ENCODE peak calls at places on chromosome 9, in eight cellular contexts. R, W, L, T, U, P, K and B are unnamed samples. For H3K4me1, the result is how much of the 10 kb centered on the place peaks cover.

GRCh38 chr9:120735415-120736126 is 21.3 kb upstream of the MEGF9 start:
- DNase-seq in R (no peak), W (no peak), L (no peak), T (peak), U (peak), P (peak), K (no peak), B (peak)

GRCh38 chr9:109574061-109574882 is 76.2 kb upstream of the PTPN3 start:
- DNase-seq in R (no peak), W (peak), L (peak), T (peak), U (peak), P (peak), K (peak), B (no peak)

GRCh38 chr9:86246752-86247161 is 12.7 kb downstream of the C9orf153 start:
- DNase-seq in R (no peak), W (no peak), L (peak), T (no peak), U (no peak), P (no peak), K (no peak), B (no peak)

GRCh38 chr9:116193636-116194035 is 40.0 kb downstream of the PAPPA start:
- DNase-seq in R (no peak), W (no peak), L (no peak), T (no peak), U (peak), P (no peak), K (no peak), B (no peak)

GRCh38 chr9:37952731-37953130 is 48.8 kb upstream of the SLC25A51 start:
- DNase-seq in R (no peak), W (no peak), L (no peak), T (no peak), U (peak), P (no peak), K (peak), B (no peak)

GRCh38 chr9:125982798-125983406 is 235.7 kb downstream of the PBX3 start:
- DNase-seq in R (no peak), W (no peak), L (no peak), T (no peak), U (no peak), P (no peak), K (no peak), B (no peak)

GRCh38 chr9:108836771-108837170 is 19.0 kb downstream of the ACTL7B start:
- DNase-seq in R (no peak), W (no peak), L (no peak), T (no peak), U (no peak), P (peak), K (no peak), B (no peak)

GRCh38 chr9:112135706-112136105 is 39.4 kb downstream of the SUSD1 start:
- DNase-seq in R (no peak), W (no peak), L (no peak), T (no peak), U (no peak), P (no peak), K (no peak), B (peak)

GRCh38 chr9:135218331-135219225 is 131.1 kb downstream of the OLFM1 start:
- DNase-seq in R (no peak), W (no peak), L (no peak), T (no peak), U (no peak), P (peak), K (no peak), B (no peak)

GRCh38 chr9:128164332-128164885 is 4.3 kb downstream of the BBLN start:
- DNase-seq in R (peak), W (no peak), L (no peak), T (no peak), U (peak), P (no peak), K (no peak), B (no peak)

GRCh38 chr9:19498015-19498414 is 89.2 kb downstream of the ACER2 start:
- DNase-seq in R (no peak), W (no peak), L (no peak), T (no peak), U (peak), P (no peak), K (no peak), B (no peak)

GRCh38 chr9:121550569-121551512 is 51.2 kb upstream of the GGTA1 start:
- DNase-seq in R (peak), W (peak), L (peak), T (peak), U (peak), P (peak), K (peak), B (peak)

GRCh38 chr9:4425358-4426045 is 64.8 kb upstream of the SLC1A1 start:
- DNase-seq in R (no peak), W (no peak), L (no peak), T (no peak), U (no peak), P (no peak), K (no peak), B (no peak)

GRCh38 chr9:38026021-38026809 is 42.8 kb downstream of the SHB start:
- DNase-seq in R (no peak), W (no peak), L (peak), T (no peak), U (peak), P (no peak), K (peak), B (no peak)

GRCh38 chr9:78188594-78188993 is 47.3 kb upstream of the CEP78 start:
- DNase-seq in R (no peak), W (no peak), L (no peak), T (no peak), U (no peak), P (peak), K (no peak), B (no peak)

GRCh38 chr9:138064547-138064946 is 187.0 kb downstream of the CACNA1B start:
- DNase-seq in R (peak), W (no peak), L (no peak), T (no peak), U (no peak), P (no peak), K (no peak), B (peak)

GRCh38 chr9:98569070-98569469 is 139.7 kb downstream of the GABBR2 start:
- DNase-seq in R (no peak), W (no peak), L (no peak), T (no peak), U (no peak), P (no peak), K (no peak), B (no peak)

GRCh38 chr9:79193506-79194223 is 378.1 kb upstream of the TLE4 start:
- DNase-seq in R (no peak), W (no peak), L (no peak), T (no peak), U (no peak), P (no peak), K (no peak), B (no peak)

GRCh38 chr9:137077010-137077747 is at the start of gene UAP1L1:
- DNase-seq in R (no peak), W (no peak), L (peak), T (peak), U (peak), P (peak), K (no peak), B (peak)

GRCh38 chr9:84419203-84419602 is 78.6 kb upstream of the SLC28A3 start:
- DNase-seq in R (no peak), W (no peak), L (no peak), T (no peak), U (no peak), P (no peak), K (no peak), B (no peak)

DNA sequence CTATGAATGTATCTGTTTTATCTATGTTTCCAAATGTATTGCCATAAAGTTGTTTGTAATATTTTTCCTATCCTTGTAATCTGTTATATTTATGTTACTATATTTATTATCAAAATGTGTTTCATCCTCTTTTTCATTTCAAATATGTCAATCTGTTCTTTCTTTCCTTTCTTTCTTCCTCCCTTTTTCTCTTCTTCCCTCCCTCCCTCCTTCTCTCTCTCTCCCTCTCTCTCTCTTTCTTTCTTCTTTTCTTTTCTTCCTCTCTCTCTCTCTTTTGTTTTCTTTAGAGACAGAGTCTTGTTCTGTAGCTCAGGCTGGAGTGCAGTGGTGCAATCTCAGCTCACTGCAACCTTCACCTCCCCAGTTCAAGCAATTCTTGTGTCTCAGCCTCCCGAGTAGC is 91.3 kb downstream of the GTF3C4 start:
- DNase-seq in R (no peak), W (no peak), L (no peak), T (no peak), U (no peak), P (no peak), K (no peak), B (no peak)
- H3K4me1 ChIP-seq in R (under half), W (under half), L (under half), T (under half), U (under half), P (under half), K (under half), B (under half)

GRCh38 chr9:133916159-133916541 is 76.0 kb downstream of the VAV2 start:
- DNase-seq in R (peak), W (no peak), L (no peak), T (no peak), U (no peak), P (no peak), K (no peak), B (no peak)

GRCh38 chr9:133917407-133917806 is 74.7 kb downstream of the VAV2 start:
- DNase-seq in R (no peak), W (no peak), L (no peak), T (no peak), U (no peak), P (no peak), K (no peak), B (no peak)

GRCh38 chr9:133915534-133916158 is 76.5 kb downstream of the VAV2 start:
- DNase-seq in R (no peak), W (no peak), L (no peak), T (no peak), U (no peak), P (no peak), K (no peak), B (no peak)

GRCh38 chr9:133913571-133914369 is 78.4 kb downstream of the VAV2 start:
- DNase-seq in R (no peak), W (no peak), L (no peak), T (no peak), U (no peak), P (no peak), K (no peak), B (no peak)

DNA sequence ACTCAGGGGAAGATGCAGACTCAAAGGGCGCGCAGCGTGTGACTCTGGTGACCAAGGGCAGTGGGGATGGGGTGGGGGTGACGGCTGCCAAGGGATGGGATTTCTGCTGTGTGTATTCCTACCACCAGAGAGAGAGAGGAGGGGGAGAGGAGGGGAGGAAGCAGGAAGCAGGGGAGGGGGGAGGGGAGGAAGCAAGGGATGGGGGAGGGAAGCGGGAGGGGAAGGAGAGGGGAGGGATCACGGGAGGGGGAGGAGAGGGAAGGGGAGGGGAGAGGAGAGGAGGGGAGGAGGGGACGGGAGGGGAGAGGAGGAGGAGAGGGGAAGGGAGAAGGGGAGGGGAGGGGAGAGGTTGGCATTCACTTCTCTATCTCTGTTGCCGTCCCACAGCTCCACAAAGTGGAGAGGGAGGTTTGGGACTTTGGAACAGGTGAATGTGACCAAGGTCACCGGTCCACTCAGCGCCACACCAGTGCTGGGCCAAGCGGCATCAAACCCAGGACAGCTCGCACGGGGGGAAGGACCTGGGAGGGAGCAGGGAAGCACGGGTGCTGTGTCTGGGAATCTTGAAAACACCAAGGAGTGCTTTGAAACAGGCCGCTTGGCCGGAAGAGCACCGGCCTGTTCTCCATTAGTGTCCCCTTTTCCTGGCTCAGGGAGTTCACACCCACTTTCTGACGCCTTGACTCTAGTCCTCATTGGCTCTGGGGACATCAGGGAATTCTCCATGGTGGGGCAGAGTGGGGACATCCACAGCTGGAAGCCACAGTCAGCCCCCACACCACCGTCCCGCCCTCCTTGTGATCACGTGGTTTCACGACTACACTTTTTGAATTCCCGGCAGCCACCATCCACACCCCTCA is 77.4 kb downstream of the VAV2 start:
- DNase-seq in R (no peak), W (no peak), L (no peak), T (no peak), U (no peak), P (peak), K (no peak), B (peak)
- TF ChIP-seq POLR2A in R (no peak), W (no peak), L (no peak), T (no peak), U (no peak), P (no peak), K (no peak), B (no peak)

DNA sequence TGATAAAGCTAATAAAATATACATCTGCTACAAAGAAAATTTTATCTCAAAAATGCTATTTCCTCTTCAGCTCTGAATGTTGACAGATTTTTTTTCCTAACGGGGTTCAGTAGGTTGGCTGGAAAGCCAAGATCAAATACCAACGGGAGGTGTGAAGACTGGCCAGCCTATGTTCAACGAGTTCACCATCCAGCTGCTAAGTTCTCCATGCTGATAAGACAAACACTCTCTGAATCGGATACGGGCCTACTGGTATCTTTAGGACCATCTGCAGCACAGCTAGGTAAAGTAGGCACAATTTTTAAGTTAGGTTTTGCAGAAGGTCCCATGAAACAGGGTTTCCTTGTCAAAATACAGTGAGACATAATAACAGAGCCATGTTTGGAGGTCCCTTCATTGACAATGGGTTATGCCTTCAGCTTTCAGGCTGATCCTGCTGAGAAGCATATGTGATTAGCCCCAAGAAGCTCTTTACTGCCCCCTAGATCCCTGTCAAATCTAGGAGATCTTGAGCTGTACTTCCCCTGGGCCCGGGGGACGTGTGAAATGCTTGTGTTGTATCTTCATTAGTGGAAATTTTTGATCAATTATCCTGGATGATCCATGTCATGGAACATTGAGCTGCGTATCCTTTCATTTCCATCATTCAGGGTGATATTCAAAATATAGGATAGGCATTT is 60.6 kb downstream of the PGM5 start:
- DNase-seq in R (no peak), W (peak), L (no peak), T (no peak), U (no peak), P (no peak), K (no peak), B (no peak)
- TF ChIP-seq CTCF in R (no peak), W (peak), L (peak), T (no peak), U (peak), P (no peak), K (peak), B (no peak)

GRCh38 chr9:89467278-89467625 is 30.7 kb downstream of the SEMA4D start:
- DNase-seq in R (no peak), W (no peak), L (no peak), T (no peak), U (no peak), P (no peak), K (no peak), B (peak)

GRCh38 chr9:89464991-89465390 is 32.9 kb downstream of the SEMA4D start:
- DNase-seq in R (no peak), W (no peak), L (no peak), T (no peak), U (no peak), P (no peak), K (no peak), B (peak)

GRCh38 chr9:89463986-89464901 is 33.7 kb downstream of the SEMA4D start:
- DNase-seq in R (peak), W (no peak), L (no peak), T (no peak), U (no peak), P (no peak), K (no peak), B (peak)

GRCh38 chr9:89466451-89467277 is 31.2 kb downstream of the SEMA4D start:
- DNase-seq in R (no peak), W (no peak), L (no peak), T (no peak), U (no peak), P (no peak), K (no peak), B (peak)

DNA sequence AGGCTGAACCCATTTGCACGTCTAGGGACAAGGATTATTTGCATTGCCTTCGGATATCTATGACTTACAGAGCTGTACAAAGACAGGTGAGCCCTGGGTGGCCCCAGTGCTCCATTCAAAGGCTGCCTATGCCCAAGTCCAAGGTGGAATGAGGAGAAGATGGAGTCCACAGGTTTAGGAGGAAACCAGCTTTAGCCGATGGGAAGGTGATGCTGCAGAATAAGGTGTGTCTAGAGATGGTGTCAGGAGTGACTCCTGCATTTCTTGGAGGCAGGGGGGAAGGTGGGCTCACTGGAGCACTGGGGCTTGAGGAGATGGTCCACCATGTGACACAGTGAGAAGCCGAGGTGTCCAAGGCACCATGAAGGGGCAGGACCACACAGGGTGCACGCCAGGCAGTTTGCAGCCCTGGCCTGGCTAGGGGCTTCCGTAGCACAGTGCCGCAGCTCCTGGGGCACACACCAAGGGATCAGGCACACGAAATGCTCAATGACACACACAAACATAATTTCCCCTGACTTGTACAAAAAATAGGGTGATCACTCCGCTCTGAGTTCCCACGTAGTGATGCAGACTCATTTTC is 32.1 kb downstream of the SEMA4D start:
- DNase-seq in R (no peak), W (no peak), L (no peak), T (no peak), U (no peak), P (no peak), K (no peak), B (no peak)
- H3K4me1 ChIP-seq in R (under half), W (under half), L (under half), T (under half), U (under half), P (under half), K (under half), B (under half)

DNA sequence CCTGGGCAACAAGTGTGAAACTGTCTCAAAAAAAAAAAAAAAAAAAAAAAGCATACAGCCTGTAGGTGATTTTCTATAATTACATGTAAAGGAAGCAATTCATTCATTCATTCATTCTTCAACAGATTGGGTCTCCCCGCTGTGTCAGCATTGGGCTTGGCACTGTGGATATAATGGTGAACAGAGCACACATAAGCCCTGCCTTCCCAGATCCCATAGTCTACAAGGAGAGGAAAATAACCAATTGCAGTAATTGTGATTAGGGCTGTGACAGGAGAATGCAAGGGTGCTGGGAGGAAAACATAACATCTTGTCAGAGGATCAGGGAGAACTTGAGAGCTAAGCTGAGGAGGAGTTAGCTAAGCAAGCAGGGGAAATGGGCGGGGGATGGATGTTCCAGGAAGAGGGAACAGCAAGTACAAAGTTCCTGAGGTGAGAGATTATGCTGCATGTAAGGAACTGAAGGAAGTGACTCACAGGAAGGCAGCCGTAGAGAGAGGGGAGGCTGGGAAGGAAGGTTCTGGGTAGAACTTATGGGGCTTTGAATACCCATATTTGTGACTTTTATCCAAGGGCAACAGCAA is 24.0 kb upstream of the KLF9 start:
- DNase-seq in R (no peak), W (peak), L (peak), T (peak), U (peak), P (peak), K (peak), B (peak)
- TF ChIP-seq POLR2A in R (no peak), W (no peak), L (no peak), T (no peak), U (no peak), P (no peak), K (no peak), B (peak)

GRCh38 chr9:26863074-26863473 is 29.5 kb downstream of the CAAP1 start:
- DNase-seq in R (no peak), W (no peak), L (no peak), T (no peak), U (peak), P (no peak), K (peak), B (no peak)
- TF ChIP-seq CTCF in R (no peak), W (peak), L (no peak), T (no peak), U (peak), P (peak), K (peak), B (no peak)

GRCh38 chr9:124220551-124221451 is 36.9 kb upstream of the NEK6 start:
- DNase-seq in R (no peak), W (no peak), L (no peak), T (no peak), U (peak), P (peak), K (peak), B (no peak)
- H3K4me1 ChIP-seq in R (under half), W (under half), L (under half), T (half or more), U (under half), P (under half), K (under half), B (under half)

GRCh38 chr9:111036068-111036789 is 2.0 kb downstream of the LPAR1 start:
- DNase-seq in R (peak), W (peak), L (peak), T (peak), U (peak), P (peak), K (no peak), B (peak)
- TF ChIP-seq POLR2A in R (no peak), W (no peak), L (no peak), T (no peak), U (no peak), P (no peak), K (no peak), B (no peak)